ENCODE peak calls at places on chromosomes 16 and 17, in four cellular contexts. A is left cardiac atrium; F is NCI-H1048; S is CD8-positive, alpha-beta T cell. H is an unnamed sample.

GRCh38 chr17:56779898-56780777 is 53.6 kb downstream of the C17orf67 start:
- DNase-seq in S (peak; percentile 81), F (peak; percentile 25), A (peak; percentile 80), H (peak; percentile 43)

GRCh38 chr16:52469775-52470174 is 77.2 kb downstream of the TOX3 start:
- DNase-seq in S (no peak), A (no peak), F (no peak), H (no peak)

GRCh38 chr16:79047337-79047736 is 553.2 kb downstream of the MAF start:
- DNase-seq in S (no peak), A (no peak), F (no peak), H (no peak)

GRCh38 chr17:7842950-7843535 is 9.0 kb downstream of the KDM6B start:
- DNase-seq in F (no peak), A (peak; percentile 90), S (no peak), H (peak; percentile 87)

GRCh38 chr16:21263640-21264211 is 14.4 kb downstream of the CRYM start:
- DNase-seq in A (no peak), F (no peak), S (no peak), H (peak; percentile 58)

GRCh38 chr17:78576389-78577112 is 645 bp downstream of the DNAH17 start:
- DNase-seq in S (no peak), A (no peak), F (no peak), H (no peak)

GRCh38 chr17:72305964-72306551 is 185.2 kb downstream of the SOX9 start:
- DNase-seq in A (peak; percentile 29), F (no peak), S (no peak), H (peak; percentile 29)

GRCh38 chr16:50581830-50582229 is 33.6 kb downstream of the NKD1 start:
- DNase-seq in S (no peak), A (no peak), F (no peak), H (peak; percentile 31)

GRCh38 chr16:85640606-85641005 is 27.5 kb downstream of the GSE1 start:
- DNase-seq in A (no peak), F (no peak), S (no peak), H (no peak)

GRCh38 chr17:70716551-70716950 is 547.2 kb downstream of the KCNJ2 start:
- DNase-seq in F (no peak), S (no peak), A (no peak), H (no peak)